ENCODE peak calls at places on chromosomes 7 and 10, in four cellular contexts. U is endothelial cell, L is HEK293T, C is mucosa of gallbladder. P is an unnamed sample.

GRCh38 chr10:49550563-49550962 is 11.6 kb upstream of the ERCC6 start:
- DNase-seq in C (no peak), U (no peak), L (no peak), P (peak; percentile 25)

GRCh38 chr10:79286318-79286951 is 60.8 kb upstream of the PPIF start:
- DNase-seq in C (peak; percentile 79), L (no peak), U (no peak), P (no peak)

GRCh38 chr10:125236091-125236490 is 75.7 kb upstream of the CTBP2 start:
- DNase-seq in U (no peak), C (no peak), L (no peak), P (no peak)

GRCh38 chr7:100967292-100967863 is 2.0 kb upstream of the MUC12 start:
- DNase-seq in U (no peak), C (no peak), L (no peak), P (no peak)

GRCh38 chr7:98598846-98599615 is 18.1 kb upstream of the NPTX2 start:
- DNase-seq in L (no peak), C (no peak), U (no peak), P (no peak)

GRCh38 chr10:132785433-132786278 is at the start of gene NKX6-2:
- DNase-seq in L (no peak), C (no peak), U (peak; percentile 28), P (no peak)

GRCh38 chr7:107025449-107026103 is 18.9 kb upstream of the PRKAR2B start:
- DNase-seq in C (no peak), L (no peak), U (no peak), P (peak; percentile 21)

GRCh38 chr10:93657757-93658156 is 44.6 kb downstream of the FRA10AC1 start:
- DNase-seq in U (no peak), L (no peak), C (no peak), P (no peak)

GRCh38 chr10:50557130-50557682 is 66.5 kb downstream of the SGMS1 start:
- DNase-seq in U (no peak), L (no peak), C (no peak), P (no peak)

GRCh38 chr10:5615263-5615820 is 51.1 kb downstream of the ASB13 start:
- DNase-seq in C (no peak), U (no peak), L (no peak), P (no peak)

GRCh38 chr7:142553216-142553615 is 196.1 kb upstream of the PRSS1 start:
- DNase-seq in L (no peak), U (no peak), C (no peak), P (no peak)

P was measured in RCC 7860.